ENCODE peak calls at places on chromosome 22, in five cellular contexts. N, Q, F, K and L are unnamed samples.

GRCh38 chr22:37482244-37482643 is 3.9 kb downstream of the MFNG start:
- DNase-seq in N (no peak), Q (no peak), F (no peak), K (no peak), L (no peak)

GRCh38 chr22:31347251-31348008 is 1.3 kb upstream of the PATZ1 start:
- DNase-seq in N (peak), Q (no peak), F (peak), K (no peak), L (peak)

GRCh38 chr22:41998361-41999261 is at the start of gene WBP2NL:
- DNase-seq in N (no peak), Q (peak), F (no peak), K (peak), L (no peak)

GRCh38 chr22:31630331-31631329 is 31.4 kb downstream of the PISD start:
- DNase-seq in N (no peak), Q (peak), F (peak), K (no peak), L (peak)

GRCh38 chr22:37186228-37186996 is 1.6 kb downstream of the C1QTNF6 start:
- DNase-seq in N (peak), Q (peak), F (peak), K (peak), L (peak)

GRCh38 chr22:41963453-41964105 is 5.7 kb upstream of the SEPTIN3 start:
- DNase-seq in N (no peak), Q (no peak), F (no peak), K (no peak), L (no peak)

GRCh38 chr22:42978453-42979103 is 36.4 kb downstream of the PACSIN2 start:
- DNase-seq in N (no peak), Q (no peak), F (no peak), K (no peak), L (no peak)

GRCh38 chr22:19407649-19408606 is 23.6 kb downstream of the HIRA start:
- DNase-seq in N (no peak), Q (peak), F (no peak), K (no peak), L (no peak)

GRCh38 chr22:28142361-28142801 is 223.3 kb upstream of the PITPNB start:
- DNase-seq in N (no peak), Q (no peak), F (no peak), K (no peak), L (peak)

GRCh38 chr22:35634981-35635540 is 13.2 kb upstream of the APOL6 start:
- DNase-seq in N (no peak), Q (peak), F (no peak), K (no peak), L (no peak)

GRCh38 chr22:19723165-19723989 is at the start of gene GP1BB:
- DNase-seq in N (no peak), Q (peak), F (peak), K (no peak), L (no peak)

GRCh38 chr22:37211853-37212173 is 464 bp downstream of the SSTR3 start:
- DNase-seq in N (no peak), Q (no peak), F (no peak), K (no peak), L (no peak)

GRCh38 chr22:19998991-19999820 is 17.4 kb downstream of the ARVCF start:
- DNase-seq in N (no peak), Q (no peak), F (no peak), K (no peak), L (no peak)

GRCh38 chr22:36808611-36809344 is 8.1 kb downstream of the PVALB start:
- DNase-seq in N (no peak), Q (no peak), F (no peak), K (no peak), L (no peak)

GRCh38 chr22:37274380-37274862 is 7.9 kb upstream of the CYTH4 start:
- DNase-seq in N (no peak), Q (no peak), F (no peak), K (no peak), L (no peak)

GRCh38 chr22:35140879-35141745 is 75.2 kb downstream of the ISX start:
- DNase-seq in N (no peak), Q (peak), F (peak), K (no peak), L (no peak)

GRCh38 chr22:35638408-35638807 is 9.8 kb upstream of the APOL6 start:
- DNase-seq in N (no peak), Q (no peak), F (no peak), K (no peak), L (no peak)

GRCh38 chr22:37351268-37351667 is 69.0 kb downstream of the CYTH4 start:
- DNase-seq in N (no peak), Q (no peak), F (no peak), K (no peak), L (no peak)

GRCh38 chr22:27669798-27670599 is 131.6 kb downstream of the MN1 start:
- DNase-seq in N (no peak), Q (peak), F (peak), K (no peak), L (peak)

GRCh38 chr22:32020117-32020516 is 22.9 kb upstream of the SLC5A1 start:
- DNase-seq in N (peak), Q (no peak), F (no peak), K (no peak), L (peak)

GRCh38 chr22:26722159-26722558 is 64.8 kb downstream of the MIAT start:
- DNase-seq in N (no peak), Q (no peak), F (no peak), K (no peak), L (no peak)

GRCh38 chr22:31895317-31896133 is 48.8 kb upstream of the YWHAH start:
- DNase-seq in N (no peak), Q (peak), F (no peak), K (no peak), L (no peak)

GRCh38 chr22:36010090-36010489 is 18.5 kb downstream of the RBFOX2 start:
- DNase-seq in N (no peak), Q (peak), F (peak), K (no peak), L (no peak)

GRCh38 chr22:27667121-27667843 is 134.3 kb downstream of the MN1 start:
- DNase-seq in N (no peak), Q (no peak), F (no peak), K (no peak), L (no peak)

GRCh38 chr22:35098921-35099320 is 33.0 kb downstream of the ISX start:
- DNase-seq in N (no peak), Q (no peak), F (no peak), K (no peak), L (no peak)

GRCh38 chr22:34490911-34491310 is 570.6 kb upstream of the LARGE1 start:
- DNase-seq in N (no peak), Q (no peak), F (no peak), K (no peak), L (no peak)

GRCh38 chr22:26362471-26362870 is 66.6 kb upstream of the ASPHD2 start:
- DNase-seq in N (no peak), Q (no peak), F (no peak), K (no peak), L (no peak)

GRCh38 chr22:37262346-37262745 is 18.3 kb upstream of the RAC2 start:
- DNase-seq in N (no peak), Q (no peak), F (no peak), K (no peak), L (no peak)

GRCh38 chr22:19874307-19875060 is 19.8 kb upstream of the GNB1L start:
- DNase-seq in N (no peak), Q (no peak), F (peak), K (no peak), L (no peak)

GRCh38 chr22:37965940-37966664 is 12.6 kb downstream of the POLR2F start:
- DNase-seq in N (no peak), Q (no peak), F (no peak), K (no peak), L (peak)

DNA sequence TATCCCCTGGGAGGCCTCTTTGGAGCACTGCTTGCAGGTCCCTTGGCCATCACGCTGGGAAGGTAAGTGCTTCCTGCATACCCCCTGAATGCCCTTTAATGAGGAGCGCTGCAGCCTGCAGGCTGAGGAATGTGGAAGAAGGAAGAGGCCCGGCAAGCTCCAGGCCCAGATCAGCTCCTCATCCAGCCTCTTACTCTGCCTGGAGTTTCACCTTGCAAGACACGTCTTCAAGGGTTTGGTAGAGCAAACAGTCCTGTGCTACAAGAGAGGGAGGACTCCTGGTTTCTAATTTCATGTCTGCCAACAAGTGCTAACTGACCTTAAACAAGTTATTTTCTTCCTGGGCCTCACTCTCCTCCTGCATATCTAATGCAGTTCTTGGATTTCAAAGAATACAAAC is 10.9 kb downstream of the SLC2A11 start:
- DNase-seq in N (no peak), Q (no peak), F (no peak), K (no peak), L (no peak)
- TF ChIP-seq SRF in N (no peak), Q (no peak), F (no peak), K (no peak), L (no peak)

DNA sequence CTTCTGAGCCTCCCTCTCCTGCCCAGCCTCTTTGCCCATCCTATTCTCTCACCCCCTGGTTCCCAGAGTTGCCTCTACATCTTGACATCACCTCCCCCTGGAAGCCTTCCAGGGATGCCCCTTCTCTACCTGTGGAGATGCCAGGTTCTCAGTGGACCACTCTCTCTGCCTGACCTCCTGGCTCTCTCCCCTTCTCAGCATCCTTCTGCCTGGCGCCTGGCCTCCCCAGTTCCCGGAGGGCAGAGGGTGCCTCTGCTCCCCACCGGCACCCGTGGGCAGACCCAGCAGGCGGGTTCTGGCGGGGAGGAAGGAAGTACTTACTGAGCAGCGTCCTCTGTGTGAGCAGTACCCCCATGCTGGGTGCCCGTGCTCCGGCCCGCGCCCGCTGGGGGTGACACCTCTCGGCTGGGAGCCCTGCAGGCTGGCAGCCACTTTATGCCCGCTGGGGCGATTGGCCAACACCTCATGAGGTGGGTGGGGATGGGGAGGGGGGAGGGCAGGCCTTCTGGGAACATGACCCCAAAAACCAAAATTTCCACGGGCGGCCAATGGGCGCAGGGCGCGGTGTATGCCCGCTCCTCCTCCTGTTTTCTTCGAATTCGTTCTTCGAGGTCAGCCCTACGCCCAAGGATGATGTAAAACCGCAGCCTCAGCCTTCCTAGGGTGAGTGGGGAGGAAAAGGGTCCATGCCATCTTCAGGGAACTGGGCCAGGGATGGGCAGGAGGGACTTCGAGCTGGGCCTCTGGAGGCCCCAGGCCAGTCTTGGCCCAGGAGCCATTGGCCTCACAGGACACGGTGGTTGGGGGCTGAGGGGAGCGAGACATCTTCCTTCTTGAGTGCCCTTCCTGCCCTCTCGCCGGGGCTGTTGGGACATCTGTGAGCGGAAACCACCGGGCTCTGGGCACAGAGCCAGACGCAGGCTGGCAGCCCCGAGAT is at the start of gene OSM:
- DNase-seq in N (no peak), Q (no peak), F (no peak), K (no peak), L (no peak)
- TF ChIP-seq SRF in N (no peak), Q (no peak), F (no peak), K (no peak), L (no peak)

DNA sequence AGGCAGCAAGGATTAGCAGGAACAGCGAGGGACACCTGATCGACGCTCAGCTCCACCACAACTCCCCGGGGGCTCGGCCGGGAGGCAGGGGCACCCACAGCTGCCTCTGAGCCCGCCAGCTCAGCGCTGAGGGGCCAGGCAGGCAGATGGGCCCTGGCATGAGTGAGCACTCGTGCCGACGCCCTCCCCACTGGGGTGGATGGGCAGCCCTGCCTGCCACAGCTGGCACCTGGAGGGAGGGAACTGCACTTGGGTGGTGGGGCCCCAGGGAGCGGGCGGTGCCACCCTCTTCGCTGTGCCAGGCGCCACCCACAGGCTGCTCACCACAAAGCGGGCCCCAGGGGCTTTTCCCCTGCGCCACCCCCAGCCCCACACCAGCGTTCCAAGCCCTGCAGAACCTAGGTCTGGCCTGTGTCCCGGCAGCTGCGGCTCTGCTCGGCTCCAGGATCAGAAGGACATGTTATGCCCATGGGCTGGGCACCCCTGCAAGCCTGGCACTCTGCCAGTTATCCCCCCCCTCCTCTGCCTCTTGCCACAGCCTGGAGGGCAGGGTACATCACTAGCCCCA is 28.8 kb downstream of the WNT7B start:
- DNase-seq in N (no peak), Q (no peak), F (no peak), K (no peak), L (no peak)
- TF ChIP-seq SRF in N (no peak), Q (no peak), F (no peak), K (no peak), L (no peak)

GRCh38 chr22:21590809-21591641 is 23.5 kb downstream of the UBE2L3 start:
- DNase-seq in N (no peak), Q (no peak), F (no peak), K (no peak), L (no peak)

GRCh38 chr22:21591695-21592094 is 24.2 kb downstream of the UBE2L3 start:
- DNase-seq in N (no peak), Q (no peak), F (no peak), K (no peak), L (no peak)

GRCh38 chr22:21585389-21585788 is 17.9 kb downstream of the UBE2L3 start:
- DNase-seq in N (no peak), Q (no peak), F (no peak), K (no peak), L (no peak)

GRCh38 chr22:21589415-21589814 is 21.9 kb downstream of the UBE2L3 start:
- DNase-seq in N (no peak), Q (no peak), F (no peak), K (no peak), L (no peak)

GRCh38 chr22:21587803-21588611 is 20.5 kb downstream of the UBE2L3 start:
- DNase-seq in N (no peak), Q (peak), F (no peak), K (peak), L (no peak)
- TF ChIP-seq SRF in N (no peak), Q (no peak), F (no peak), K (no peak), L (no peak)

DNA sequence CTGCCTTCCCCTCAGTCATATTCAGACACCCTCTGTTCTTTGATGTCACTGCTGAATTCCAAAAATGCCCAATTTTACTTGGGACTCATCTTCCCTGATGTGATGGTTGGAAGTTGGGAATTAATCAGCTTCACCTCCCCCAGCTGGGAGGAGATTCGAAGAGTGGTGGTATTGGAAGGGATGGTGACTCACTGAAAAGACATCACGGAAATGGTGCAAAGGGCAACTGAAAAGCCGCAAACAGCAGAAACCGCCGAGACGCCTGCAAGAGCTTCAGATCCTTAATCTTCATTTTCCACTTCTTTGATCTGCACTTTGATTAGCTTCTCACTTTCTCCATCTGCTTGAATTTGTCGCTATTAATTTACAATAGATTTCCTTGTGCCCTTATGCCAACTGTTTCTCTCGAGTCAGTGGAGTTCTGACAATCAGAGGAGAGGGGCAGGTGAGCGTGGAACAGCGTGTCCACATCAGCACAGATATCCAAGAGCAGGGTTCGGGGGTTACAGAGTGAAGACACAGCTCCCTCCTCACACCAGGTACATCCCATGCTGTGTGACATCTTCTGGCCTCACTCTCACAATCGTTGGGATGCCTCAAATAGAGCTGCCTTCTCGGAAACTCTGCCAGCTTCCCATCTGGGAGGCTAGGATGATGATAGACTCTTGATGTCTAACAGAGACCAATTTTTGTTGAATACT is 325.4 kb downstream of the BRD1 start:
- DNase-seq in N (peak), Q (no peak), F (no peak), K (no peak), L (peak)
- TF ChIP-seq SRF in N (no peak), Q (no peak), F (no peak), K (no peak), L (no peak)

GRCh38 chr22:47354668-47355387 is 592.4 kb downstream of the TBC1D22A start:
- DNase-seq in N (no peak), Q (no peak), F (no peak), K (no peak), L (no peak)

GRCh38 chr22:47355388-47355725 is 592.9 kb downstream of the TBC1D22A start:
- DNase-seq in N (no peak), Q (no peak), F (no peak), K (no peak), L (no peak)

GRCh38 chr22:47356433-47357011 is 594.1 kb downstream of the TBC1D22A start:
- DNase-seq in N (no peak), Q (no peak), F (no peak), K (no peak), L (no peak)

GRCh38 chr22:47357086-47357485 is 594.6 kb downstream of the TBC1D22A start:
- DNase-seq in N (no peak), Q (no peak), F (no peak), K (no peak), L (no peak)

GRCh38 chr22:47355776-47356432 is 593.5 kb downstream of the TBC1D22A start:
- DNase-seq in N (no peak), Q (no peak), F (no peak), K (no peak), L (no peak)
- TF ChIP-seq SRF in N (no peak), Q (no peak), F (no peak), K (no peak), L (no peak)

DNA sequence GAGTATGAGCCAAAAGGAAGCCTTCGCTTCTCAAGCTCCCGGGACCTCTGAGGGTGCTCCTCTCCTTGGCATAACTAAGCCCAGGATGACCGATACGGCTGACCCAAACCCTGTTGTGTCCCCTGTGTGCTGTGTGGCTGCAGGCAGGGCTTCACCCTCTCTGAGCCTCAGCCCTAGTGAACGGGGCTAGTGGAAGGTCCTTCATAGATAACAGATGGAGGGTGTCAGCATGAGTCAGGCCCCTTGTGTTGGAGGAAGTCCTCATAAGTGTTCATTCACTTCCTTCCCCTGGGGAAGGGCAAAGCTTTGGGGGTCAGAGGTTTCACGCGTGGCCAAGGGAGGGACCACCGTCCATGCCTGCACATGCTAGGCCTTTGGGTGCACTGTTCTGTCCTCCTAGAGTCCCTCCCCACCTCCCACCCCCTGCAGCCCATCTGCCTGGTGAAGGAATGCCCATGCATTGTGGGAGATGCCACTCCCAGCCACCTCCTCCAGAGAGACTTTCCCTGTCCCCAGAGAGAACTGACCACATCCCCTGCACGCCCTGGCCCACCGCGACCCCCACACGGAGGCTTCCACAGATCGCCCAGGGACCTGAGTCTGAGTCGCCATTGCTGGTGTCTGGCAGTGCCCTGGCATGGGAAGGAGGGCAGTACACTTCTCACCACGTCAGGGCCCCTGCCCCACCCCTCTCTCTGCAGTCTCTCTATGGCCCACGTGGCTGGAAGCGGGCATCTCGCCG is 21.3 kb downstream of the SHISAL1 start:
- DNase-seq in N (no peak), Q (no peak), F (no peak), K (no peak), L (no peak)
- TF ChIP-seq SRF in N (no peak), Q (no peak), F (no peak), K (no peak), L (no peak)

GRCh38 chr22:50267591-50268390 is 2.4 kb downstream of the MAPK11 start:
- DNase-seq in N (no peak), Q (peak), F (peak), K (no peak), L (no peak)
- TF ChIP-seq SRF in N (no peak), Q (no peak), F (no peak), K (no peak), L (no peak)

DNA sequence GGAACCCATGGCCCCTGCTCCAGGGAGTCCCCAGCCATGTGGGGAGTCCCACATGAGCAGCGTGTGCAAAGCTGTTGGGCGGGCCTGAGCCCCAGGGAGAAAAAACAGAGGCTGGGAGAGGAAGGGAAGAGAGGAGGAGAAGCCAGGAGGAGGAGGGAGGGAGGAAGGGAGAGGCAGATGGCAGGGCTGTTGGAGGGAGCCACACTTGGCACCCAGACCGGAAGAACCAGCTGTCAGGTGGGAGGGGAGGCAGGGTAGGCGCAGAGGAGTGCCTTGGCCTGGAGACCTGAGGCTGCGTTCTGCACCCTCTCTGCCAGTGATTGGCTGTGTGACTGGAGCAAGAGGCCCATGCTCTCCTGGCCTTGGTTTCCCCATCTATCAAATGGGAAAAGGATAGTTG is 6.7 kb downstream of the SYNGR1 start:
- DNase-seq in N (no peak), Q (no peak), F (no peak), K (no peak), L (no peak)
- TF ChIP-seq SRF in N (no peak), Q (no peak), F (no peak), K (no peak), L (no peak)